ENCODE peak calls at places on chromosomes 6 and 20, in seven cellular contexts. H is astrocyte of the cerebellum; X is HFFc6; A is CD4-positive, alpha-beta T cell; P is uterus; R is WTC11; Y is GM13976. G is an unnamed sample.

GRCh38 chr6:157814883-157815282 is 8.2 kb upstream of the SNX9 start:
- DNase-seq in R (no peak), Y (no peak), P (no peak), X (no peak), A (no peak), H (no peak), G (no peak)

GRCh38 chr6:117414770-117415169 is 11.0 kb downstream of the ROS1 start:
- DNase-seq in A (no peak), X (no peak), H (peak; percentile 47), Y (no peak), P (no peak), R (no peak), G (no peak)

GRCh38 chr6:130853555-130854183 is 26.5 kb downstream of the SMLR1 start:
- DNase-seq in X (peak; percentile 60), A (no peak), Y (no peak), H (no peak), P (no peak), R (no peak), G (no peak)

GRCh38 chr6:1701668-1702353 is 92.1 kb downstream of the FOXC1 start:
- DNase-seq in Y (no peak), A (no peak), H (no peak), X (peak; percentile 93), R (no peak), P (no peak), G (no peak)

GRCh38 chr6:52622810-52623209 is 46.0 kb upstream of the TRAM2 start:
- DNase-seq in Y (no peak), A (no peak), P (no peak), R (no peak), X (no peak), H (no peak), G (no peak)

GRCh38 chr6:5514353-5514752 is 253.0 kb downstream of the FARS2 start:
- DNase-seq in Y (peak; percentile 27), R (no peak), A (no peak), P (no peak), H (no peak), X (no peak), G (peak; percentile 48)

GRCh38 chr6:14975124-14975815 is 270.6 kb upstream of the JARID2 start:
- DNase-seq in X (no peak), P (no peak), R (peak; percentile 26), A (no peak), H (no peak), Y (no peak), G (no peak)

GRCh38 chr6:102309700-102310099 is 916.2 kb downstream of the GRIK2 start:
- DNase-seq in H (no peak), Y (no peak), R (no peak), P (no peak), A (no peak), X (no peak), G (no peak)

GRCh38 chr6:17998442-17998841 is 11.0 kb upstream of the KIF13A start:
- DNase-seq in A (no peak), R (no peak), H (no peak), P (no peak), Y (no peak), X (peak; percentile 60), G (no peak)

GRCh38 chr6:136823128-136823660 is 802 bp downstream of the PEX7 start:
- DNase-seq in H (no peak), A (no peak), Y (no peak), R (no peak), P (peak; percentile 16), X (no peak), G (no peak)

GRCh38 chr6:34202329-34203201 is 34.1 kb upstream of the HMGA1 start:
- DNase-seq in X (no peak), R (peak; percentile 69), A (no peak), P (no peak), Y (no peak), H (no peak), G (no peak)

GRCh38 chr20:7330850-7331249 is 563.4 kb downstream of the BMP2 start:
- DNase-seq in H (no peak), X (no peak), Y (no peak), R (no peak), P (no peak), A (no peak), G (no peak)

GRCh38 chr6:1644516-1644915 is 34.8 kb downstream of the FOXC1 start:
- DNase-seq in A (no peak), R (no peak), P (no peak), H (no peak), X (no peak), Y (no peak), G (no peak)

GRCh38 chr20:2656471-2657117 is 4.2 kb downstream of the NOP56 start:
- DNase-seq in H (no peak), X (no peak), Y (no peak), R (no peak), A (no peak), P (no peak), G (no peak)

GRCh38 chr20:13670160-13670559 is 31.4 kb upstream of the TASP1 start:
- DNase-seq in A (no peak), X (no peak), Y (no peak), H (no peak), P (no peak), R (peak; percentile 16), G (no peak)

GRCh38 chr6:140535511-140535910 is 1161.1 kb upstream of the CITED2 start:
- DNase-seq in X (no peak), H (no peak), P (no peak), Y (no peak), A (no peak), R (no peak), G (no peak)

GRCh38 chr6:56642366-56643261 is at the start of gene DST:
- DNase-seq in X (peak; percentile 92), Y (no peak), R (no peak), H (peak; percentile 92), P (peak; percentile 32), A (no peak), G (no peak)

GRCh38 chr6:157221049-157221816 is 102.1 kb downstream of the TMEM242 start:
- DNase-seq in P (peak; percentile 73), X (peak; percentile 76), A (peak; percentile 83), Y (peak; percentile 90), H (no peak), R (peak; percentile 87), G (peak; percentile 88)

GRCh38 chr20:62595491-62595890 is 46.8 kb upstream of the SLCO4A1 start:
- DNase-seq in P (peak; percentile 47), A (no peak), R (no peak), H (no peak), Y (no peak), X (peak; percentile 53), G (no peak)

DNA sequence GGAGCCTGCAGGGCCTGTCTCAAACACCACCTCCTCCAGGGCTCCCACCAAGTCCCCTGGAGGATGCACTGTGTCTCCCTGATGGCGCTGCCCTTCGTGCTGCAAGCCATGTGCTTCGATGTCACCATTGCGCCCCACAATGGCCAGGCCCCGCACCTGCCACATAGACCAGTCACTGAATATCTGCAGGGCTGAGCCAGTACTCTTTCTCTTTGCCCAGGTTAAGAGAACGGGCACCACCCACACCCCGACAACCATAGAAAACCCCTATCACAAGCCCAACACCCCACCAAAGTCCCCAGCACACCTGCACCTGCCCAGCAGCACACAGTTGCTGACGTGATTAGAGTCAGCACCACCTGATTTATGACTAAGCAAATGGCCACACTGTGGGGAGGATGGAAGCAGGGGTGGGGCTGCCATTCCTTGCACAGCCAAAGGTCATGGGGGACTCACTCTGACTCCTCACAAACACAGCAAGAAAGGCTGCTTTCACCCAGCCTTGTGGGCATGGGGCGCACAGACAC is 104.3 kb downstream of the SLC23A2 start:
- DNase-seq in R (peak; percentile 75), P (no peak), H (no peak), A (no peak), Y (no peak), X (no peak), G (no peak)
- TF ChIP-seq CTCF in R (peak; percentile 20), P (no peak), H (no peak), A (no peak), Y (no peak), X (no peak), G (peak; percentile 35)

DNA sequence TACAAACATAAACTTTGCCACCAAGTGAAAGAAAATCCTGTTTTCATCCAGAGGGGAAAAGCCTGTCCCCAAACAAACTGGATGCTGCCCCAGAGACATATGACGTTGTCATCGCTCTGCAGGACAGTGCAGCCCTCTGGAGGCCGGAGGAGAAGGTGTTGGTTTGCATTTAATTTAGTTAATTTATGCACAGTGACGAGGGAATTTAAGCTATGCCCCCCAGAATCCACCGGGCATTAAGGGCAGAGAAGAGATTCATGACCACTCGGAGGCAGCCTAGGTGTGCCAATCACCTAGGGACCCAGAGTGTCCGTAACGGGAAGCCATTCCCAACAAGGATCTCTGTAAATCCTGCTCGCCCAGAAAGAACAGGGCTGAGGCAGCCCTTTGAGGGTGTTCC is 45.1 kb downstream of the NINL start:
- DNase-seq in R (peak; percentile 52), X (peak; percentile 20), P (no peak), H (no peak), A (no peak), Y (no peak), G (no peak)
- TF ChIP-seq CTCF in R (no peak), X (peak; percentile 74), P (no peak), H (peak; percentile 57), A (no peak), Y (no peak), G (no peak)

GRCh38 chr6:98775205-98775604 is 59.2 kb upstream of the POU3F2 start:
- DNase-seq in R (no peak), Y (no peak), X (no peak), H (no peak), P (no peak), A (no peak), G (no peak)

GRCh38 chr6:98764378-98764911 is 69.9 kb upstream of the POU3F2 start:
- DNase-seq in Y (no peak), P (no peak), A (no peak), X (no peak), R (no peak), H (peak; percentile 3), G (no peak)

GRCh38 chr6:98769546-98769945 is 64.8 kb upstream of the POU3F2 start:
- DNase-seq in Y (no peak), P (no peak), H (peak; percentile 22), X (no peak), A (no peak), R (peak; percentile 41), G (no peak)
- TF ChIP-seq CTCF in Y (no peak), P (no peak), H (peak; percentile 57), X (peak; percentile 19), A (no peak), R (no peak), G (no peak)

DNA sequence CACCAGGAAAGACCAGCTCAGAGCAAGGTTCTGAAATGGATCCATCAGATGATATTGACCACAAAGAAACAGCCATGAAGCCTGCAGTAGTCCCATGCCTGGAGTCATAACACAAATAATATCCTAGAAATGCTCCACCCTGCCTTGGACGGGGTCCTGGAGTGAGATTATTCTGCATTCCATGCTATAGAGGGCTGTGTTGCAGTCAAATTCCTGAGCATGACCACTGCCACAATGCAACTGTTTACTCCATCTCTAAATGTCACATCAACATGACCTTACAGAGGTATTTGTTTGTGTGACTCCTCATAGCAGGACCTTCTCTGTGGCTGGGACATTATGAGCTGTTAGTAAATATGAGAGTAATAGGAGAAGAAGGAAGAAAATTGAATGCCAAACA is 257.5 kb upstream of the TCF21 start:
- DNase-seq in P (no peak), A (no peak), R (no peak), Y (no peak), H (no peak), X (peak; percentile 69), G (no peak)
- TF ChIP-seq CTCF in P (no peak), A (no peak), R (no peak), Y (no peak), H (peak; percentile 44), X (peak; percentile 43), G (no peak)

G was measured in GM20000.